ENCODE peak calls at places on chromosomes 4 and X, in six cellular contexts. One of them, this sample, is unnamed. For H3K4me1, the result is how much of the 10 kb centered on the place peaks cover.

GRCh38 chr4:44713125-44713524 is 13.2 kb downstream of the GNPDA2 start:
- DNase-seq in mucosa of descending colon: no peak
- DNase-seq in lower lobe of right lung: no peak
- DNase-seq in tibial artery: no peak
- DNase-seq in lung: no peak
- DNase-seq in left lung: no peak
- DNase-seq in this sample: no peak

GRCh38 chr4:148444296-148445070 is 2.3 kb upstream of the NR3C2 start:
- DNase-seq in lower lobe of right lung: peak
- DNase-seq in tibial artery: peak
- DNase-seq in lung: no peak
- DNase-seq in mucosa of descending colon: peak
- DNase-seq in left lung: peak
- DNase-seq in this sample: peak

GRCh38 chr4:138981930-138982390 is 33.6 kb upstream of the NOCT start:
- DNase-seq in tibial artery: no peak
- DNase-seq in mucosa of descending colon: no peak
- DNase-seq in left lung: no peak
- DNase-seq in lung: peak
- DNase-seq in lower lobe of right lung: no peak
- DNase-seq in this sample: no peak

GRCh38 chr4:52837716-52838558 is 24.2 kb upstream of the RASL11B start:
- DNase-seq in left lung: no peak
- DNase-seq in mucosa of descending colon: no peak
- DNase-seq in tibial artery: no peak
- DNase-seq in lung: no peak
- DNase-seq in lower lobe of right lung: no peak
- DNase-seq in this sample: peak

GRCh38 chrX:150980711-150981110 is 2.4 kb upstream of the HMGB3 start:
- DNase-seq in left lung: no peak
- DNase-seq in lung: no peak
- DNase-seq in mucosa of descending colon: no peak
- DNase-seq in tibial artery: no peak
- DNase-seq in lower lobe of right lung: no peak
- DNase-seq in this sample: no peak

GRCh38 chr4:44448548-44449443 is at the start of gene KCTD8:
- DNase-seq in mucosa of descending colon: peak
- DNase-seq in left lung: peak
- DNase-seq in lung: peak
- DNase-seq in lower lobe of right lung: peak
- DNase-seq in tibial artery: peak
- DNase-seq in this sample: peak

GRCh38 chr4:103947617-103948016 is 227.8 kb upstream of the TACR3 start:
- DNase-seq in mucosa of descending colon: no peak
- DNase-seq in tibial artery: no peak
- DNase-seq in lower lobe of right lung: no peak
- DNase-seq in lung: no peak
- DNase-seq in left lung: no peak
- DNase-seq in this sample: no peak

GRCh38 chrX:53684415-53685192 is 1.9 kb downstream of the HUWE1 start:
- DNase-seq in lower lobe of right lung: peak
- DNase-seq in lung: no peak
- DNase-seq in tibial artery: no peak
- DNase-seq in left lung: peak
- DNase-seq in mucosa of descending colon: no peak
- DNase-seq in this sample: no peak

GRCh38 chr4:38948551-38948950 is 80.9 kb downstream of the FAM114A1 start:
- DNase-seq in lung: no peak
- DNase-seq in tibial artery: peak
- DNase-seq in mucosa of descending colon: no peak
- DNase-seq in left lung: no peak
- DNase-seq in lower lobe of right lung: no peak
- DNase-seq in this sample: no peak

GRCh38 chrX:19245711-19246269 is 97.9 kb upstream of the PDHA1 start:
- DNase-seq in lower lobe of right lung: no peak
- DNase-seq in tibial artery: no peak
- DNase-seq in left lung: no peak
- DNase-seq in mucosa of descending colon: no peak
- DNase-seq in lung: no peak
- DNase-seq in this sample: no peak

GRCh38 chr4:7422898-7423180 is 11.9 kb downstream of the PSAPL1 start:
- DNase-seq in lung: no peak
- DNase-seq in lower lobe of right lung: no peak
- DNase-seq in tibial artery: peak
- DNase-seq in mucosa of descending colon: no peak
- DNase-seq in left lung: peak
- DNase-seq in this sample: no peak

DNA sequence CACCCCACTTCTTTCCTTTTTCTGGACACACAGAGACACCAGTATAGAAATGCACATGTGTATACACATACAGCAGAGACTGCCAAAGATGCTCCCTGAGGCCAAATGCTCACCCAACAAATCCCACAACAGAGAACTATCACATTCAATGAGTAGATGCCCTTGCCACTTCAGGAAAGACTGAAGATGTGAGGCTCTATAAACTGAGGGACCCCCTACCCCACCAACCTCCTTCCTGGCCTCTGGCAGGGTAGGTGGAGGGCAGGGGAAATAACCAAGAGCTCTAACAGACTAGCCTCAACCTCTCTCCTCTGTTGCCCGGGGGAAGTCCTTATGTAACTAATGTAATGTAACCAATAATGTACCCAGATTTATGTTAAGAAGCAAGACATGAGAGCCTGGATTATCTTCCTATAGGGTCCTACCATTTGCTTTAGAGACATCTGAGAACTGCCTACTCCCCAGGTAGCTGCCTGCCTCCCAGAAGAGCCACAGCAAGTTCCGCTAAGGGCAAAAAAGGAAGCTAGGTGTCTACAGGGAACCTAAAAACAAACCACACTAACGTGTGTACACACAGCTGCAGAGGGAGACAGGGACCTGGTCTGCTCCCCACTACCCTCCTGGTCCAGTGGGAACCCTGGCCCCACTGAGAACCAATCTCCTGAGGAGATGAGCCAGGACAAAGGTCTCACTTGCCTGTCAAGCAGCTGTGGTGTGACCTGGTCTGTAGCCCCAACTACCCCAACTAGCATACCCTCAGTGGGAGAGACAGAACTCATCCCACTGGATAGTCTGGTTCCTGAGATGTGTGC is 17.8 kb downstream of the OTUD5 start:
- DNase-seq in left lung: no peak
- DNase-seq in mucosa of descending colon: no peak
- DNase-seq in tibial artery: no peak
- DNase-seq in lung: no peak
- DNase-seq in lower lobe of right lung: no peak
- DNase-seq in this sample: no peak
- H3K4me1 ChIP-seq in left lung: under half
- H3K4me1 ChIP-seq in mucosa of descending colon: under half
- H3K4me1 ChIP-seq in tibial artery: under half
- H3K4me1 ChIP-seq in lung: under half
- H3K4me1 ChIP-seq in lower lobe of right lung: under half
- H3K4me1 ChIP-seq in this sample: under half

DNA sequence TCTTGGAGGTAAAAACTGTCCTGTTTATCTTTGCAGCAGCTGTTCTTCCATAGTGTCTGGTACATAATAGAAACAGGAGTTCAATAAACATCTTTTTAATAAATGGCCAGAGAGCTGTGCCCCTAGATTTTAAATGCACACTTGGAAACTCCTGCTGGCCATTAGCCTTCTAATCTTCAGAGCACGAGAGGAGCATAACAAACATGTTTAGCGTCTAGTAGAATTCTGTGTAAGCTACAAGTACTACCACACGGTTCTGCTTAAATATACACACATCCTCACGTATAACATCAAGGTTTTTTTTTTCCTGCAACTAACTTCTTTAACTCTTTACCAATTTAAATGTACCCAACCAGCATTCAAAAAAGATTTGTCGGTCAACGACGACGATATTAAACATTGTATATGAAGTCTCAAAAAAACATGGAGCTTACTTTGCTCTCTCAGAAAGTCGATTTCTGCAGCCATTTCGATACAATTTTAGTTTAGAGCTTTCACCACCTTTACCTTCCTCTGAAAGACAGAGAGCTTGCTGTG is 635 bp downstream of the SCLT1 start:
- DNase-seq in left lung: no peak
- DNase-seq in mucosa of descending colon: no peak
- DNase-seq in lung: no peak
- DNase-seq in tibial artery: no peak
- DNase-seq in lower lobe of right lung: no peak
- DNase-seq in this sample: no peak
- H3K4me1 ChIP-seq in left lung: under half
- H3K4me1 ChIP-seq in mucosa of descending colon: under half
- H3K4me1 ChIP-seq in lung: under half
- H3K4me1 ChIP-seq in tibial artery: under half
- H3K4me1 ChIP-seq in lower lobe of right lung: under half
- H3K4me1 ChIP-seq in this sample: under half

GRCh38 chr4:41432219-41432618 is 105.7 kb upstream of the LIMCH1 start:
- DNase-seq in lung: no peak
- DNase-seq in left lung: no peak
- DNase-seq in lower lobe of right lung: no peak
- DNase-seq in mucosa of descending colon: no peak
- DNase-seq in tibial artery: no peak
- DNase-seq in this sample: peak
- H3K4me1 ChIP-seq in lung: under half
- H3K4me1 ChIP-seq in left lung: under half
- H3K4me1 ChIP-seq in lower lobe of right lung: half or more
- H3K4me1 ChIP-seq in mucosa of descending colon: under half
- H3K4me1 ChIP-seq in tibial artery: under half
- H3K4me1 ChIP-seq in this sample: half or more

GRCh38 chr4:110613710-110614109 is 9.2 kb downstream of the PITX2 start:
- DNase-seq in mucosa of descending colon: no peak
- DNase-seq in left lung: no peak
- DNase-seq in lower lobe of right lung: no peak
- DNase-seq in lung: no peak
- DNase-seq in tibial artery: no peak
- DNase-seq in this sample: no peak
- H3K4me1 ChIP-seq in mucosa of descending colon: under half
- H3K4me1 ChIP-seq in left lung: under half
- H3K4me1 ChIP-seq in lower lobe of right lung: under half
- H3K4me1 ChIP-seq in lung: under half
- H3K4me1 ChIP-seq in tibial artery: under half
- H3K4me1 ChIP-seq in this sample: under half

GRCh38 chrX:154540897-154541535 is 5.6 kb downstream of the G6PD start:
- DNase-seq in tibial artery: no peak
- DNase-seq in left lung: peak
- DNase-seq in lung: peak
- DNase-seq in lower lobe of right lung: peak
- DNase-seq in mucosa of descending colon: no peak
- DNase-seq in this sample: no peak

GRCh38 chrX:154541589-154541895 is 5.1 kb downstream of the G6PD start:
- DNase-seq in left lung: no peak
- DNase-seq in mucosa of descending colon: no peak
- DNase-seq in lower lobe of right lung: no peak
- DNase-seq in lung: no peak
- DNase-seq in tibial artery: no peak
- DNase-seq in this sample: no peak

GRCh38 chrX:154542723-154543424 is 3.8 kb downstream of the G6PD start:
- DNase-seq in lung: peak
- DNase-seq in tibial artery: peak
- DNase-seq in left lung: peak
- DNase-seq in lower lobe of right lung: peak
- DNase-seq in mucosa of descending colon: no peak
- DNase-seq in this sample: no peak

GRCh38 chrX:154544885-154545284 is 1.8 kb downstream of the G6PD start:
- DNase-seq in tibial artery: no peak
- DNase-seq in left lung: peak
- DNase-seq in lung: no peak
- DNase-seq in mucosa of descending colon: no peak
- DNase-seq in lower lobe of right lung: no peak
- DNase-seq in this sample: no peak

DNA sequence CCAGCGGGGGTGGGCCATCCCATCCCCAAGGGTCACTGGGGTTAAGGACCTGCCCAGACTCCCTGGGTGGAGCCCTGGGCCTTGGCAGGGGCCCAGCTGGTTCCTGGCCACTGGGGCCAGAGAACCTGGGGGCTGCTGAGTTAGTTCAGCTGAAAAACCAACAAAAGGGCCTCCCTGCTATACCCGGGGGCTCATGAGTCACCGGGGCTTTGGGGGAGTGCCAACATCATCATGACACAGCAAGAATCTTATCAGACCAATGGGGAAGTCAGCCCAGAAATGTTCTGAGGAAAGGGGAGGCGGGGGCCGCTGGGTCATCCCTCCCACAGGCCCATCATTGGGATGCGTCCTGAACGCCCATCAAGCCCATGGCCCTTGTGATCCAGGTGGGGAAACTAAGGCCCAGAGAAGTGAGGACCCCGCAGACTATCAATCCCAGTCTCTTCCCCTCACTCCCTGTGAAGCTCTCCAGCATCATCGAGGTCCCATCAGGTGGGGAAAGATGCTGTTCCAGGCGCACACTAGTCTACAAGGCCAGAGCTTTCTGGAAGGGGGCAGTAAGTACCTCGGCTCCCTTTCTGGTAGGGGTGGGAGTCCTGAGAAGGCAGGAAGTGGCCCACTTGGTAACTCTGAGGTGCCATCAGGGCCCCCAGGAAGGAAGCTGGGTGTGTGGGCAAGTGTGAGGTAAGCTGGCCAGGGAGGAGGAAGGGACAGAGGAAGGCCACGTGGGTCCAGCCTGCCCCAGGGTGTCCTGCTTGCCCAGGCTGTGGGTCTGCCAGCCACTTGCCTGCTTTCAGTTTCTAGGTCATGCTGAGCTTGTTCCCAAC is 4.5 kb downstream of the G6PD start:
- DNase-seq in left lung: peak
- DNase-seq in lung: peak
- DNase-seq in mucosa of descending colon: peak
- DNase-seq in tibial artery: peak
- DNase-seq in lower lobe of right lung: peak
- DNase-seq in this sample: peak
- H3K4me1 ChIP-seq in left lung: under half
- H3K4me1 ChIP-seq in lung: under half
- H3K4me1 ChIP-seq in mucosa of descending colon: under half
- H3K4me1 ChIP-seq in tibial artery: under half
- H3K4me1 ChIP-seq in lower lobe of right lung: under half
- H3K4me1 ChIP-seq in this sample: under half